ENCODE peak calls at places on chromosomes 2 and 18, in nine cellular contexts. J is stimulated activated CD8-positive, alpha-beta memory T cell treated with anti-CD3 and anti-CD28 coated beads, Interleukin-12 subunit alpha, Interleukin-12 subunit beta, amount 100 ng/mL, for 1 hour; T is activated CD4-positive, alpha-beta T cell treated with anti-CD3 and anti-CD28 coated beads, Interleukin-2, amount 10 ng/mL, durations not matched to agents 7 days and 5 days; P is T-helper 1 cell; Z is ureter; S is Panc1; I is CD8-positive, alpha-beta T cell; N is C1 segment of cervical spinal cord; H is lung microvascular endothelial cell. Q is an unnamed sample.

GRCh38 chr2:218898109-218898878 is 17.6 kb downstream of the WNT10A start:
- DNase-seq in J (peak), T (peak), P (peak), Z (peak), S (no peak), I (peak), N (no peak), H (peak), Q (no peak)

GRCh38 chr2:105391763-105392662 is 6.8 kb downstream of the FHL2 start:
- DNase-seq in J (no peak), T (no peak), P (no peak), Z (no peak), S (no peak), I (no peak), N (no peak), H (no peak), Q (no peak)

GRCh38 chr2:164898475-164898874 is 56.9 kb downstream of the SLC38A11 start:
- DNase-seq in J (no peak), T (no peak), P (no peak), Z (no peak), S (no peak), I (no peak), N (no peak), H (no peak), Q (peak)

GRCh38 chr2:181471227-181471626 is 14.0 kb downstream of the ITGA4 start:
- DNase-seq in J (no peak), T (no peak), P (no peak), Z (no peak), S (no peak), I (no peak), N (no peak), H (no peak), Q (no peak)

GRCh38 chr18:41938445-41938844 is 16.6 kb upstream of the PIK3C3 start:
- DNase-seq in J (no peak), T (no peak), P (no peak), Z (no peak), S (no peak), I (no peak), N (no peak), H (no peak), Q (peak)

GRCh38 chr2:65834657-65835056 is 402.3 kb upstream of the SPRED2 start:
- DNase-seq in J (no peak), T (no peak), P (no peak), Z (no peak), S (no peak), I (no peak), N (no peak), H (no peak), Q (no peak)

GRCh38 chr2:72576861-72577260 is 249.0 kb downstream of the EXOC6B start:
- DNase-seq in J (no peak), T (no peak), P (no peak), Z (no peak), S (no peak), I (no peak), N (no peak), H (no peak), Q (peak)

GRCh38 chr2:38704664-38705063 is 38.8 kb downstream of the GALM start:
- DNase-seq in J (no peak), T (no peak), P (no peak), Z (no peak), S (no peak), I (no peak), N (no peak), H (no peak), Q (no peak)

GRCh38 chr2:150878347-150878746 is 383.3 kb downstream of the RBM43 start:
- DNase-seq in J (no peak), T (no peak), P (no peak), Z (no peak), S (peak), I (no peak), N (no peak), H (no peak), Q (peak)

GRCh38 chr2:130370490-130370889 is 14.6 kb downstream of the PTPN18 start:
- DNase-seq in J (no peak), T (peak), P (no peak), Z (no peak), S (no peak), I (peak), N (no peak), H (no peak), Q (no peak)

GRCh38 chr2:10300997-10301945 is 1.4 kb upstream of the HPCAL1 start:
- DNase-seq in J (no peak), T (peak), P (no peak), Z (no peak), S (no peak), I (no peak), N (no peak), H (no peak), Q (no peak)

GRCh38 chr2:168632733-168633132 is 169.7 kb upstream of the NOSTRIN start:
- DNase-seq in J (no peak), T (no peak), P (no peak), Z (no peak), S (no peak), I (no peak), N (no peak), H (peak), Q (no peak)

GRCh38 chr2:191895195-191895594 is 48.3 kb upstream of the CAVIN2 start:
- DNase-seq in J (no peak), T (no peak), P (no peak), Z (no peak), S (no peak), I (no peak), N (no peak), H (no peak), Q (no peak)

GRCh38 chr2:80105020-80105419 is 199.5 kb downstream of the LRRTM1 start:
- DNase-seq in J (no peak), T (no peak), P (no peak), Z (no peak), S (no peak), I (no peak), N (no peak), H (no peak), Q (peak)

GRCh38 chr2:75528221-75528977 is 32.3 kb downstream of the EVA1A start:
- DNase-seq in J (no peak), T (no peak), P (no peak), Z (no peak), S (no peak), I (no peak), N (no peak), H (no peak), Q (no peak)

GRCh38 chr2:67260348-67261277 is 136.5 kb upstream of the ETAA1 start:
- DNase-seq in J (no peak), T (no peak), P (no peak), Z (peak), S (peak), I (no peak), N (no peak), H (peak), Q (peak)

GRCh38 chr2:112691761-112692370 is 29.0 kb upstream of the NT5DC4 start:
- DNase-seq in J (no peak), T (no peak), P (no peak), Z (no peak), S (no peak), I (no peak), N (no peak), H (no peak), Q (no peak)

GRCh38 chr2:172928754-172929153 is 146.9 kb upstream of the MAP3K20 start:
- DNase-seq in J (no peak), T (no peak), P (no peak), Z (no peak), S (no peak), I (no peak), N (no peak), H (peak), Q (no peak)

GRCh38 chr2:23564618-23564967 is 179.6 kb downstream of the KLHL29 start:
- DNase-seq in J (no peak), T (no peak), P (no peak), Z (no peak), S (no peak), I (no peak), N (no peak), H (no peak), Q (no peak)

GRCh38 chr18:48928787-48929186 is 22.0 kb downstream of the SMAD7 start:
- DNase-seq in J (peak), T (peak), P (peak), Z (peak), S (no peak), I (peak), N (no peak), H (peak), Q (no peak)

GRCh38 chr2:85597241-85597640 is 1.7 kb downstream of the RNF181 start:
- DNase-seq in J (no peak), T (no peak), P (no peak), Z (no peak), S (no peak), I (no peak), N (no peak), H (no peak), Q (no peak)

GRCh38 chr2:24832526-24832925 is 39.3 kb downstream of the CENPO start:
- DNase-seq in J (no peak), T (no peak), P (no peak), Z (no peak), S (no peak), I (no peak), N (no peak), H (no peak), Q (no peak)

GRCh38 chr18:79403723-79404566 is 8.2 kb downstream of the NFATC1 start:
- DNase-seq in J (no peak), T (no peak), P (no peak), Z (no peak), S (no peak), I (no peak), N (no peak), H (peak), Q (no peak)

GRCh38 chr2:33670392-33670937 is 71.4 kb upstream of the FAM98A start:
- DNase-seq in J (no peak), T (no peak), P (no peak), Z (no peak), S (no peak), I (no peak), N (no peak), H (no peak), Q (no peak)

GRCh38 chr2:43041661-43042360 is 184.6 kb downstream of the ZFP36L2 start:
- DNase-seq in J (no peak), T (no peak), P (no peak), Z (peak), S (no peak), I (no peak), N (no peak), H (peak), Q (peak)

Q was measured in HS-5.